ENCODE peak calls at places on chromosomes 11 and 22, in six cellular contexts. D is heart left ventricle; O is NB4; B is bronchial epithelial cell; U is CD8-positive, alpha-beta T cell; G is GM23248. X is an unnamed sample.

GRCh38 chr11:91926967-91927366 is 297.7 kb upstream of the FAT3 start:
- DNase-seq in D (peak), O (no peak), B (no peak), U (no peak), G (no peak), X (no peak)

GRCh38 chr22:35914665-35915476 is 113.8 kb downstream of the RBFOX2 start:
- DNase-seq in D (peak), O (peak), B (peak), U (no peak), G (peak), X (peak)

GRCh38 chr11:8658210-8658968 is 24.1 kb downstream of the TRIM66 start:
- DNase-seq in D (no peak), O (no peak), B (no peak), U (no peak), G (peak), X (no peak)

GRCh38 chr11:16750417-16750816 is 12.0 kb downstream of the C11orf58 start:
- DNase-seq in D (no peak), O (no peak), B (peak), U (no peak), G (no peak), X (no peak)

GRCh38 chr22:35637254-35637653 is 11.0 kb upstream of the APOL6 start:
- DNase-seq in D (no peak), O (no peak), B (no peak), U (no peak), G (no peak), X (no peak)

GRCh38 chr11:35615911-35616900 is 2.1 kb upstream of the FJX1 start:
- DNase-seq in D (no peak), O (peak), B (peak), U (no peak), G (peak), X (peak)

GRCh38 chr11:898540-899190 is 11.9 kb downstream of the CHID1 start:
- DNase-seq in D (no peak), O (no peak), B (no peak), U (no peak), G (peak), X (no peak)

GRCh38 chr11:336666-337002 is 16.0 kb upstream of the IFITM3 start:
- DNase-seq in D (no peak), O (no peak), B (no peak), U (no peak), G (no peak), X (no peak)

GRCh38 chr11:103585911-103586310 is 450.5 kb upstream of the DDI1 start:
- DNase-seq in D (no peak), O (no peak), B (no peak), U (no peak), G (no peak), X (no peak)

GRCh38 chr22:37048133-37048532 is 3.4 kb upstream of the KCTD17 start:
- DNase-seq in D (no peak), O (no peak), B (no peak), U (no peak), G (peak), X (no peak)

GRCh38 chr22:19644314-19645223 is 69.7 kb upstream of the SEPTIN5 start:
- DNase-seq in D (no peak), O (peak), B (no peak), U (no peak), G (no peak), X (no peak)

GRCh38 chr11:61829806-61830205 is 1.7 kb downstream of the FADS2 start:
- DNase-seq in D (no peak), O (no peak), B (no peak), U (no peak), G (no peak), X (no peak)

GRCh38 chr11:101113540-101113939 is 16.1 kb downstream of the PGR start:
- DNase-seq in D (no peak), O (no peak), B (no peak), U (no peak), G (no peak), X (no peak)

GRCh38 chr11:115720537-115721308 is 216.5 kb upstream of the CADM1 start:
- DNase-seq in D (peak), O (no peak), B (no peak), U (no peak), G (no peak), X (no peak)

GRCh38 chr11:2414616-2415015 is 14.1 kb downstream of the TSSC4 start:
- DNase-seq in D (no peak), O (no peak), B (no peak), U (no peak), G (no peak), X (no peak)

GRCh38 chr11:68099474-68100405 is 21.4 kb downstream of the CHKA start:
- DNase-seq in D (peak), O (no peak), B (no peak), U (no peak), G (no peak), X (peak)
- H3K4me3 ChIP-seq in D (no peak), O (no peak), B (no peak), U (peak), G (no peak), X (peak)

DNA sequence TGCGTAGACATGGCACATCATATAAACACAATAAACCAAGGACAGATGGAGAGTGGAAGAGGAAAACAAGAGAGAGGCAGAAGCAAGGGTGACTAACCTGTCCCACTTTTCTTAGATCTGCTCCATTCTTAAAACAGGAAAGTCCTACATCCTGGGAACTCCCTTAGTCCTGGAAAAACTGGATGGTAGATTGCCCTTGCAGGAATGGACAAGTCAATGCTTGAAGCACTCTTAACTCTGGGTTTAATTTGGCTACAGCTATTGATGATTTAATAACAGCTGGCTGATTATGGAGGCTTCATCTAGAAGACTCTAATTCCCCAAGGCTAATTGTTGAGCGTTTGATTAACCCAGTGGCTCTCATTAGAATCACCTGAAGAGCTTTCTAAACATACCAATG is 258.8 kb downstream of the MIAT start:
- DNase-seq in D (no peak), O (no peak), B (peak), U (no peak), G (no peak), X (no peak)
- H3K4me3 ChIP-seq in D (no peak), O (no peak), B (no peak), U (no peak), G (no peak), X (no peak)

GRCh38 chr22:18091916-18092526 is 14.2 kb downstream of the PEX26 start:
- DNase-seq in D (peak), O (no peak), B (no peak), U (no peak), G (peak), X (no peak)
- H3K4me3 ChIP-seq in D (peak), O (no peak), B (no peak), U (no peak), G (peak), X (no peak)

DNA sequence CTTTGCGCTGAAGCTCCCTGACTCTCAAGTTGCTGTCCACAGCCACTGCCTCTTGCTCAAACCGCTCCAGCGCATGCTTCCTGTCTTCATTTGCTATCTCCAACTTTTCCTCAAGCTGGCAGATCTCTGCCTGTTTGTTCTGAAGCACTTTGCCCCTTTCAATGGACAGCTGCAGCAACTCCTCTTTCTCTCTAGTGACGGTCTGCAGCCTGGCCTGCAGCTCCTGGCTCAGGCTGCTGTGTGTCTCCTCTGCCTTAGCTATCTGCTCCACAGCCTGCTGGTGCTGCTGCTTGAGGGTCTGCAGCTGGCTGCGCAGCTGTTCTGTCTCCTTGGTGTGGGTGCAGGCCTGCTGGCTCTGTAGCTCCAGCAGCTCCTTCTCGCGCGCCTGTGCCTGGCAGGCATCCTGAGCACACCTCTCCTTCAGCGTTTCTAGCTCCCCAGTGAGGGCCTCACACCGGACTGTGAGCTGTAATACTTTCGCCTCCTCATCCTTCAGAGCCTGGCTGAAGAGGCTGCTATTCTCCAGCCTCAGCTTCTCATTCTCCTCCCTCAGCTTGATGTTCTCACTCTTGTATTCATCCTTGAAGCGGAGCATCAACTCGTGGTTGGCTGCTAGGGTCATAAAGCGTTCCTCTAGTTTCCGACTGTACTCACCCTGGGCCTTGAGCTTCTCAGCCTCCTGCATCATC is 720 bp downstream of the CCDC89 start:
- DNase-seq in D (peak), O (no peak), B (no peak), U (no peak), G (peak), X (no peak)
- H3K4me3 ChIP-seq in D (peak), O (no peak), B (no peak), U (no peak), G (peak), X (no peak)

GRCh38 chr22:24189249-24190158 is 8.2 kb downstream of the SUSD2 start:
- DNase-seq in D (peak), O (peak), B (peak), U (no peak), G (peak), X (peak)
- H3K4me3 ChIP-seq in D (no peak), O (no peak), B (no peak), U (no peak), G (no peak), X (no peak)

GRCh38 chr11:57426439-57426753 is 525 bp downstream of the SLC43A3 start:
- DNase-seq in D (no peak), O (peak), B (peak), U (no peak), G (no peak), X (no peak)

GRCh38 chr11:57425565-57426438 is 1.1 kb downstream of the SLC43A3 start:
- DNase-seq in D (peak), O (peak), B (peak), U (no peak), G (peak), X (no peak)

GRCh38 chr11:57422669-57423068 is 4.3 kb downstream of the SLC43A3 start:
- DNase-seq in D (no peak), O (no peak), B (no peak), U (no peak), G (no peak), X (peak)

GRCh38 chr11:57424802-57425564 is 1.9 kb downstream of the SLC43A3 start:
- DNase-seq in D (peak), O (peak), B (peak), U (peak), G (peak), X (peak)

GRCh38 chr11:57424137-57424801 is 2.7 kb downstream of the SLC43A3 start:
- DNase-seq in D (no peak), O (no peak), B (no peak), U (no peak), G (no peak), X (no peak)
- H3K4me3 ChIP-seq in D (peak), O (peak), B (no peak), U (peak), G (peak), X (peak)